ENCODE peak calls at places on chromosomes 2 and 18, in seven cellular contexts. One of them, this sample, is unnamed.

GRCh38 chr2:241768850-241769249 is 7.8 kb upstream of the GAL3ST2 start:
- DNase-seq in ovary: no peak
- DNase-seq in lower leg skin: no peak
- DNase-seq in HCT116: no peak
- DNase-seq in H1: no peak
- DNase-seq in heart left ventricle: no peak
- DNase-seq in A549: no peak
- DNase-seq in this sample: peak

GRCh38 chr2:188527110-188527509 is 235.4 kb downstream of the GULP1 start:
- DNase-seq in ovary: no peak
- DNase-seq in lower leg skin: no peak
- DNase-seq in HCT116: no peak
- DNase-seq in H1: no peak
- DNase-seq in heart left ventricle: no peak
- DNase-seq in A549: no peak
- DNase-seq in this sample: no peak

GRCh38 chr2:132404056-132404455 is 12.5 kb upstream of the GPR39 start:
- DNase-seq in ovary: no peak
- DNase-seq in lower leg skin: no peak
- DNase-seq in HCT116: no peak
- DNase-seq in H1: no peak
- DNase-seq in heart left ventricle: no peak
- DNase-seq in A549: no peak
- DNase-seq in this sample: no peak

GRCh38 chr2:207791579-207792243 is 22.0 kb upstream of the FZD5 start:
- DNase-seq in ovary: no peak
- DNase-seq in lower leg skin: no peak
- DNase-seq in HCT116: no peak
- DNase-seq in H1: no peak
- DNase-seq in heart left ventricle: no peak
- DNase-seq in A549: no peak
- DNase-seq in this sample: no peak

GRCh38 chr2:208134928-208135586 is 5.4 kb upstream of the CRYGC start:
- DNase-seq in ovary: no peak
- DNase-seq in lower leg skin: no peak
- DNase-seq in HCT116: no peak
- DNase-seq in H1: no peak
- DNase-seq in heart left ventricle: no peak
- DNase-seq in A549: no peak
- DNase-seq in this sample: no peak

GRCh38 chr2:20722592-20722991 is 55.6 kb downstream of the GDF7 start:
- DNase-seq in ovary: no peak
- DNase-seq in lower leg skin: no peak
- DNase-seq in HCT116: no peak
- DNase-seq in H1: no peak
- DNase-seq in heart left ventricle: no peak
- DNase-seq in A549: no peak
- DNase-seq in this sample: no peak

GRCh38 chr2:44016282-44016681 is 20.5 kb upstream of the LRPPRC start:
- DNase-seq in ovary: no peak
- DNase-seq in lower leg skin: no peak
- DNase-seq in HCT116: no peak
- DNase-seq in H1: peak
- DNase-seq in heart left ventricle: peak
- DNase-seq in A549: no peak
- DNase-seq in this sample: no peak

GRCh38 chr2:46829240-46829970 is 86.2 kb downstream of the MCFD2 start:
- DNase-seq in ovary: no peak
- DNase-seq in lower leg skin: no peak
- DNase-seq in HCT116: no peak
- DNase-seq in H1: no peak
- DNase-seq in heart left ventricle: no peak
- DNase-seq in A549: no peak
- DNase-seq in this sample: no peak

GRCh38 chr18:50469380-50469781 is 90.5 kb upstream of the MAPK4 start:
- DNase-seq in ovary: no peak
- DNase-seq in lower leg skin: no peak
- DNase-seq in HCT116: no peak
- DNase-seq in H1: no peak
- DNase-seq in heart left ventricle: peak
- DNase-seq in A549: no peak
- DNase-seq in this sample: no peak

GRCh38 chr18:23158058-23158457 is 22.8 kb downstream of the CABLES1 start:
- DNase-seq in ovary: no peak
- DNase-seq in lower leg skin: no peak
- DNase-seq in HCT116: no peak
- DNase-seq in H1: no peak
- DNase-seq in heart left ventricle: no peak
- DNase-seq in A549: no peak
- DNase-seq in this sample: no peak

GRCh38 chr2:52933878-52934277 is 833.7 kb upstream of the CHAC2 start:
- DNase-seq in ovary: no peak
- DNase-seq in lower leg skin: no peak
- DNase-seq in HCT116: no peak
- DNase-seq in H1: no peak
- DNase-seq in heart left ventricle: no peak
- DNase-seq in A549: no peak
- DNase-seq in this sample: no peak

GRCh38 chr2:73984922-73985317 is 210 bp downstream of the TET3 start:
- DNase-seq in ovary: peak
- DNase-seq in lower leg skin: no peak
- DNase-seq in HCT116: no peak
- DNase-seq in H1: no peak
- DNase-seq in heart left ventricle: peak
- DNase-seq in A549: peak
- DNase-seq in this sample: no peak

GRCh38 chr18:56890632-56891031 is 239.5 kb downstream of the WDR7 start:
- DNase-seq in ovary: no peak
- DNase-seq in lower leg skin: no peak
- DNase-seq in HCT116: no peak
- DNase-seq in H1: no peak
- DNase-seq in heart left ventricle: no peak
- DNase-seq in A549: peak
- DNase-seq in this sample: no peak

GRCh38 chr2:40851661-40852060 is 399.8 kb upstream of the SLC8A1 start:
- DNase-seq in ovary: no peak
- DNase-seq in lower leg skin: no peak
- DNase-seq in HCT116: no peak
- DNase-seq in H1: no peak
- DNase-seq in heart left ventricle: no peak
- DNase-seq in A549: no peak
- DNase-seq in this sample: no peak

GRCh38 chr2:227207573-227207972 is 43.1 kb downstream of the COL4A3 start:
- DNase-seq in ovary: no peak
- DNase-seq in lower leg skin: no peak
- DNase-seq in HCT116: no peak
- DNase-seq in H1: no peak
- DNase-seq in heart left ventricle: no peak
- DNase-seq in A549: no peak
- DNase-seq in this sample: no peak

GRCh38 chr2:129504646-129505045 is 474.8 kb upstream of the RAB6C start:
- DNase-seq in ovary: no peak
- DNase-seq in lower leg skin: no peak
- DNase-seq in HCT116: no peak
- DNase-seq in H1: no peak
- DNase-seq in heart left ventricle: no peak
- DNase-seq in A549: no peak
- DNase-seq in this sample: no peak

GRCh38 chr18:8948471-8949149 is 153.9 kb upstream of the NDUFV2 start:
- DNase-seq in ovary: no peak
- DNase-seq in lower leg skin: no peak
- DNase-seq in HCT116: no peak
- DNase-seq in H1: no peak
- DNase-seq in heart left ventricle: no peak
- DNase-seq in A549: peak
- DNase-seq in this sample: no peak

GRCh38 chr18:75363446-75364225 is 63.9 kb downstream of the SMIM21 start:
- DNase-seq in ovary: no peak
- DNase-seq in lower leg skin: no peak
- DNase-seq in HCT116: no peak
- DNase-seq in H1: no peak
- DNase-seq in heart left ventricle: no peak
- DNase-seq in A549: no peak
- DNase-seq in this sample: no peak

GRCh38 chr18:75362435-75362834 is 65.1 kb downstream of the SMIM21 start:
- DNase-seq in ovary: no peak
- DNase-seq in lower leg skin: no peak
- DNase-seq in HCT116: no peak
- DNase-seq in H1: no peak
- DNase-seq in heart left ventricle: no peak
- DNase-seq in A549: no peak
- DNase-seq in this sample: no peak

GRCh38 chr18:75360941-75361340 is 66.6 kb downstream of the SMIM21 start:
- DNase-seq in ovary: no peak
- DNase-seq in lower leg skin: no peak
- DNase-seq in HCT116: no peak
- DNase-seq in H1: no peak
- DNase-seq in heart left ventricle: no peak
- DNase-seq in A549: no peak
- DNase-seq in this sample: no peak

GRCh38 chr18:75360206-75360605 is 67.3 kb downstream of the SMIM21 start:
- DNase-seq in ovary: peak
- DNase-seq in lower leg skin: no peak
- DNase-seq in HCT116: no peak
- DNase-seq in H1: no peak
- DNase-seq in heart left ventricle: no peak
- DNase-seq in A549: no peak
- DNase-seq in this sample: no peak

GRCh38 chr18:75358928-75359327 is 68.6 kb downstream of the SMIM21 start:
- DNase-seq in ovary: no peak
- DNase-seq in lower leg skin: no peak
- DNase-seq in HCT116: no peak
- DNase-seq in H1: no peak
- DNase-seq in heart left ventricle: no peak
- DNase-seq in A549: no peak
- DNase-seq in this sample: no peak
- TF ChIP-seq CTCF in ovary: no peak
- TF ChIP-seq CTCF in lower leg skin: no peak
- TF ChIP-seq CTCF in HCT116: no peak
- TF ChIP-seq CTCF in H1: no peak
- TF ChIP-seq CTCF in heart left ventricle: no peak
- TF ChIP-seq CTCF in A549: no peak
- TF ChIP-seq CTCF in this sample: no peak

GRCh38 chr2:68316091-68316490 is 3.7 kb downstream of the CNRIP1 start:
- DNase-seq in ovary: no peak
- DNase-seq in lower leg skin: no peak
- DNase-seq in HCT116: no peak
- DNase-seq in H1: no peak
- DNase-seq in heart left ventricle: no peak
- DNase-seq in A549: no peak
- DNase-seq in this sample: no peak

GRCh38 chr2:68317971-68318685 is 1.6 kb downstream of the CNRIP1 start:
- DNase-seq in ovary: peak
- DNase-seq in lower leg skin: no peak
- DNase-seq in HCT116: no peak
- DNase-seq in H1: no peak
- DNase-seq in heart left ventricle: no peak
- DNase-seq in A549: no peak
- DNase-seq in this sample: no peak

GRCh38 chr2:68318686-68319396 is 908 bp downstream of the CNRIP1 start:
- DNase-seq in ovary: peak
- DNase-seq in lower leg skin: no peak
- DNase-seq in HCT116: no peak
- DNase-seq in H1: no peak
- DNase-seq in heart left ventricle: peak
- DNase-seq in A549: no peak
- DNase-seq in this sample: peak

GRCh38 chr2:68320118-68320641 is 431 bp upstream of the CNRIP1 start:
- DNase-seq in ovary: peak
- DNase-seq in lower leg skin: no peak
- DNase-seq in HCT116: no peak
- DNase-seq in H1: no peak
- DNase-seq in heart left ventricle: no peak
- DNase-seq in A549: no peak
- DNase-seq in this sample: no peak

GRCh38 chr2:68319397-68320117 is at the start of gene CNRIP1:
- DNase-seq in ovary: peak
- DNase-seq in lower leg skin: peak
- DNase-seq in HCT116: no peak
- DNase-seq in H1: no peak
- DNase-seq in heart left ventricle: peak
- DNase-seq in A549: peak
- DNase-seq in this sample: peak
- TF ChIP-seq POLR2A in ovary: peak
- TF ChIP-seq POLR2A in lower leg skin: no peak
- TF ChIP-seq POLR2A in HCT116: no peak
- TF ChIP-seq POLR2A in H1: no peak
- TF ChIP-seq POLR2A in heart left ventricle: peak
- TF ChIP-seq POLR2A in A549: no peak
- TF ChIP-seq POLR2A in this sample: no peak

DNA sequence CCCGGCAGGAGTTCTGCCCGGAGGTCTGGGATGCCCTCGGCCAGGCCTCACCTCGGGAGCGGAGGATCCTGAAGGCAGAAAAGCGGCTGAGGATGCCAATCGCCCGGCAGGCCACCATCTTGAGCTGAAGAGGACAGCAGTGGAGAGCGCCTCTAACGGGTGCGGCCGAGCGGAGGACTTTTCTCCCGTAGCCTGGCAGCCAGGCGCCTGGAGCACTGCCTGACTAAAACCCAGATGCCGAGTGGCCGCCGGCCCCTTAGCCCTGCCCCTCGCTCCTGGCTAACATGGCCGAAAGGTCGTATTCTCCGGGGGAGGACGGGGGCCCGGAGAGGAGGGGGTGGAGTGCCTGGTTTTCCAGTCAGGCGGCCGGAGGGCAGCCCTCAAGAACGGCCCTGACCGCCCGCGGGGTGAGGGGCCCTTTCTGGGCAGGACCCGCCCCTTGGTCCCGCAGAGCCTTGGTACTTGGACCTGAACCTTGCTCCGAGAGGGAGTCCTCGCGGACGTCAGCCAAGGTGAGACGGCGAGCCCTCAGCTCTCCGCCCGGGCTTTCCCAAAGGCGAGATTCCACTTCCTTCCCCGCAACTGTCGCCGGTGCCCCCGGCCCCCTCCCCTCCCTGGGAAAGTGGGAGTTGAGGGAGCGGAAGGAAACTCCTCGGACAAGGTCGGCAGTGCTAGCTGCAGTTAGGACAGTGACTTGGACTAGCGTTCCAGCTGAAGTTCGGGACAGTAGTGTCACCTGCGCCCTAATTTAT is at the start of the genes HADHA and HADHB:
- DNase-seq in ovary: peak
- DNase-seq in lower leg skin: peak
- DNase-seq in HCT116: peak
- DNase-seq in H1: peak
- DNase-seq in heart left ventricle: peak
- DNase-seq in A549: peak
- DNase-seq in this sample: peak
- TF ChIP-seq CTCF in ovary: no peak
- TF ChIP-seq CTCF in lower leg skin: no peak
- TF ChIP-seq CTCF in HCT116: no peak
- TF ChIP-seq CTCF in H1: no peak
- TF ChIP-seq CTCF in heart left ventricle: no peak
- TF ChIP-seq CTCF in A549: peak
- TF ChIP-seq CTCF in this sample: peak

GRCh38 chr2:31057691-31058090 is 80.5 kb downstream of the GALNT14 start:
- DNase-seq in ovary: no peak
- DNase-seq in lower leg skin: no peak
- DNase-seq in HCT116: no peak
- DNase-seq in H1: no peak
- DNase-seq in heart left ventricle: no peak
- DNase-seq in A549: no peak
- DNase-seq in this sample: no peak
- TF ChIP-seq POLR2A in ovary: no peak
- TF ChIP-seq POLR2A in lower leg skin: no peak
- TF ChIP-seq POLR2A in HCT116: no peak
- TF ChIP-seq POLR2A in H1: no peak
- TF ChIP-seq POLR2A in heart left ventricle: no peak
- TF ChIP-seq POLR2A in A549: no peak
- TF ChIP-seq POLR2A in this sample: no peak

GRCh38 chr2:225690153-225690552 is 290.6 kb downstream of the NYAP2 start:
- DNase-seq in ovary: no peak
- DNase-seq in lower leg skin: no peak
- DNase-seq in HCT116: no peak
- DNase-seq in H1: no peak
- DNase-seq in heart left ventricle: no peak
- DNase-seq in A549: no peak
- DNase-seq in this sample: no peak
- TF ChIP-seq CTCF in ovary: no peak
- TF ChIP-seq CTCF in lower leg skin: no peak
- TF ChIP-seq CTCF in HCT116: no peak
- TF ChIP-seq CTCF in H1: no peak
- TF ChIP-seq CTCF in heart left ventricle: no peak
- TF ChIP-seq CTCF in A549: no peak
- TF ChIP-seq CTCF in this sample: no peak